ENCODE peak calls at places on chromosomes 4 and X, in four cellular contexts. One of them, this sample, is unnamed.

GRCh38 chr4:107951551-107951950 is 20.2 kb downstream of the CYP2U1 start:
- DNase-seq in HepG2: no peak
- DNase-seq in K562: no peak
- DNase-seq in A549: no peak
- DNase-seq in this sample: no peak

GRCh38 chr4:41866799-41867677 is 68.2 kb upstream of the TMEM33 start:
- DNase-seq in A549: no peak
- DNase-seq in HepG2: no peak
- DNase-seq in K562: no peak
- DNase-seq in this sample: peak

GRCh38 chr4:184268574-184269160 is 51.0 kb upstream of the ENPP6 start:
- DNase-seq in HepG2: no peak
- DNase-seq in A549: no peak
- DNase-seq in K562: peak
- DNase-seq in this sample: no peak

GRCh38 chr4:153084939-153085630 is 119.2 kb upstream of the TRIM2 start:
- DNase-seq in A549: peak
- DNase-seq in HepG2: no peak
- DNase-seq in K562: peak
- DNase-seq in this sample: peak

GRCh38 chr4:94515365-94515764 is 63.6 kb downstream of the PDLIM5 start:
- DNase-seq in A549: no peak
- DNase-seq in HepG2: no peak
- DNase-seq in K562: no peak
- DNase-seq in this sample: no peak

GRCh38 chr4:128249787-128250668 is 37.6 kb downstream of the PGRMC2 start:
- DNase-seq in A549: no peak
- DNase-seq in HepG2: no peak
- DNase-seq in K562: no peak
- DNase-seq in this sample: no peak

GRCh38 chr4:174631901-174632758 is 109.8 kb upstream of the HPGD start:
- DNase-seq in HepG2: peak
- DNase-seq in A549: peak
- DNase-seq in K562: peak
- DNase-seq in this sample: no peak

GRCh38 chr4:26671111-26671510 is 87.2 kb downstream of the TBC1D19 start:
- DNase-seq in K562: no peak
- DNase-seq in HepG2: no peak
- DNase-seq in A549: no peak
- DNase-seq in this sample: no peak

GRCh38 chr4:95637047-95637600 is 88.4 kb upstream of the UNC5C start:
- DNase-seq in HepG2: no peak
- DNase-seq in A549: peak
- DNase-seq in K562: no peak
- DNase-seq in this sample: peak

GRCh38 chr4:121706595-121707021 is 9.8 kb upstream of the ANXA5 start:
- DNase-seq in K562: no peak
- DNase-seq in HepG2: no peak
- DNase-seq in A549: no peak
- DNase-seq in this sample: no peak

GRCh38 chr4:147491076-147491475 is 10.2 kb downstream of the EDNRA start:
- DNase-seq in A549: no peak
- DNase-seq in HepG2: no peak
- DNase-seq in K562: no peak
- DNase-seq in this sample: no peak

GRCh38 chr4:150385606-150386005 is 196.3 kb upstream of the MAB21L2 start:
- DNase-seq in K562: no peak
- DNase-seq in HepG2: no peak
- DNase-seq in A549: no peak
- DNase-seq in this sample: no peak

GRCh38 chrX:21798677-21799219 is 40.7 kb upstream of the MBTPS2 start:
- DNase-seq in A549: peak
- DNase-seq in HepG2: peak
- DNase-seq in K562: no peak
- DNase-seq in this sample: no peak

GRCh38 chr4:147831452-147832192 is 99.7 kb downstream of the ARHGAP10 start:
- DNase-seq in HepG2: no peak
- DNase-seq in K562: no peak
- DNase-seq in A549: peak
- DNase-seq in this sample: no peak

GRCh38 chr4:41176357-41176756 is 38.0 kb downstream of the APBB2 start:
- DNase-seq in HepG2: peak
- DNase-seq in K562: no peak
- DNase-seq in A549: no peak
- DNase-seq in this sample: no peak

GRCh38 chr4:7747062-7747385 is 192.6 kb downstream of the AFAP1 start:
- DNase-seq in HepG2: no peak
- DNase-seq in A549: no peak
- DNase-seq in K562: no peak
- DNase-seq in this sample: no peak

GRCh38 chrX:74804574-74804973 is 120.7 kb downstream of the NEXMIF start:
- DNase-seq in HepG2: no peak
- DNase-seq in K562: no peak
- DNase-seq in A549: no peak
- DNase-seq in this sample: no peak

GRCh38 chrX:41781500-41781899 is 57.5 kb downstream of the GPR82 start:
- DNase-seq in K562: peak
- DNase-seq in HepG2: peak
- DNase-seq in A549: peak
- DNase-seq in this sample: no peak

GRCh38 chr4:120922390-120923200 is at the start of gene PRDM5:
- DNase-seq in K562: no peak
- DNase-seq in HepG2: no peak
- DNase-seq in A549: peak
- DNase-seq in this sample: peak

GRCh38 chr4:178086324-178086723 is 644.1 kb upstream of the AGA start:
- DNase-seq in HepG2: peak
- DNase-seq in K562: no peak
- DNase-seq in A549: no peak
- DNase-seq in this sample: peak

GRCh38 chr4:185634066-185634652 is 98.9 kb upstream of the PDLIM3 start:
- DNase-seq in K562: peak
- DNase-seq in HepG2: peak
- DNase-seq in A549: no peak
- DNase-seq in this sample: no peak

GRCh38 chrX:105347373-105347772 is 126.9 kb upstream of the TEX13A start:
- DNase-seq in A549: no peak
- DNase-seq in K562: no peak
- DNase-seq in HepG2: no peak
- DNase-seq in this sample: no peak

GRCh38 chrX:34629572-34629971 is 27.5 kb downstream of the TMEM47 start:
- DNase-seq in K562: no peak
- DNase-seq in HepG2: no peak
- DNase-seq in A549: no peak
- DNase-seq in this sample: no peak

GRCh38 chr4:141815646-141816045 is 179.3 kb downstream of the IL15 start:
- DNase-seq in A549: no peak
- DNase-seq in HepG2: no peak
- DNase-seq in K562: no peak
- DNase-seq in this sample: no peak

GRCh38 chr4:182698212-182698611 is 219.0 kb downstream of the DCTD start:
- DNase-seq in A549: no peak
- DNase-seq in K562: no peak
- DNase-seq in HepG2: no peak
- DNase-seq in this sample: no peak

GRCh38 chr4:146981651-146982050 is 36.0 kb upstream of the TTC29 start:
- DNase-seq in HepG2: no peak
- DNase-seq in A549: no peak
- DNase-seq in K562: no peak
- DNase-seq in this sample: no peak

GRCh38 chr4:52234539-52235174 is 183.6 kb downstream of the SPATA18 start:
- DNase-seq in HepG2: peak
- DNase-seq in A549: peak
- DNase-seq in K562: peak
- DNase-seq in this sample: no peak

GRCh38 chr4:141047228-141047884 is 85.9 kb downstream of the RNF150 start:
- DNase-seq in HepG2: no peak
- DNase-seq in A549: no peak
- DNase-seq in K562: no peak
- DNase-seq in this sample: no peak

GRCh38 chrX:136170109-136170800 is 22.9 kb downstream of the FHL1 start:
- DNase-seq in A549: no peak
- DNase-seq in HepG2: no peak
- DNase-seq in K562: no peak
- DNase-seq in this sample: no peak

GRCh38 chr4:154456240-154456639 is 35.4 kb downstream of the DCHS2 start:
- DNase-seq in HepG2: no peak
- DNase-seq in A549: no peak
- DNase-seq in K562: peak
- DNase-seq in this sample: no peak

GRCh38 chr4:74794341-74794801 is at the start of gene BTC:
- DNase-seq in HepG2: peak
- DNase-seq in K562: peak
- DNase-seq in A549: peak
- DNase-seq in this sample: peak

GRCh38 chrX:71107762-71108360 is 1.3 kb upstream of the CXorf65 start:
- DNase-seq in K562: peak
- DNase-seq in HepG2: no peak
- DNase-seq in A549: no peak
- DNase-seq in this sample: no peak

GRCh38 chrX:80747832-80748231 is 61.8 kb downstream of the BRWD3 start:
- DNase-seq in A549: no peak
- DNase-seq in K562: no peak
- DNase-seq in HepG2: no peak
- DNase-seq in this sample: no peak

GRCh38 chrX:47250017-47250347 is 17.2 kb downstream of the USP11 start:
- DNase-seq in HepG2: no peak
- DNase-seq in K562: no peak
- DNase-seq in A549: no peak
- DNase-seq in this sample: no peak

GRCh38 chr4:88097781-88098180 is 60.7 kb downstream of the ABCG2 start:
- DNase-seq in K562: no peak
- DNase-seq in A549: no peak
- DNase-seq in HepG2: no peak
- DNase-seq in this sample: no peak

GRCh38 chr4:100738388-100739165 is 220.8 kb upstream of the EMCN start:
- DNase-seq in K562: no peak
- DNase-seq in A549: peak
- DNase-seq in HepG2: no peak
- DNase-seq in this sample: no peak

GRCh38 chr4:43014266-43014665 is 121.8 kb downstream of the GRXCR1 start:
- DNase-seq in HepG2: no peak
- DNase-seq in A549: no peak
- DNase-seq in K562: no peak
- DNase-seq in this sample: no peak
- TF ChIP-seq HMGXB4 in HepG2: no peak
- TF ChIP-seq HMGXB4 in A549: no peak
- TF ChIP-seq HMGXB4 in K562: no peak
- TF ChIP-seq HMGXB4 in this sample: no peak

GRCh38 chr4:118834960-118835895 is 698 bp downstream of the SEC24D start:
- DNase-seq in K562: peak
- DNase-seq in HepG2: peak
- DNase-seq in A549: peak
- DNase-seq in this sample: peak

GRCh38 chr4:118835896-118836762 is at the start of gene SEC24D:
- DNase-seq in HepG2: peak
- DNase-seq in K562: peak
- DNase-seq in A549: peak
- DNase-seq in this sample: peak

GRCh38 chr4:118836763-118837507 is 1.0 kb upstream of the SEC24D start:
- DNase-seq in K562: no peak
- DNase-seq in A549: peak
- DNase-seq in HepG2: no peak
- DNase-seq in this sample: no peak

GRCh38 chr4:118834070-118834469 is 1.9 kb downstream of the SEC24D start:
- DNase-seq in HepG2: no peak
- DNase-seq in K562: no peak
- DNase-seq in A549: no peak
- DNase-seq in this sample: no peak

GRCh38 chr4:118833192-118833820 is 2.6 kb downstream of the SEC24D start:
- DNase-seq in K562: no peak
- DNase-seq in HepG2: no peak
- DNase-seq in A549: no peak
- DNase-seq in this sample: no peak
- TF ChIP-seq HMGXB4 in K562: no peak
- TF ChIP-seq HMGXB4 in HepG2: no peak
- TF ChIP-seq HMGXB4 in A549: no peak
- TF ChIP-seq HMGXB4 in this sample: no peak

DNA sequence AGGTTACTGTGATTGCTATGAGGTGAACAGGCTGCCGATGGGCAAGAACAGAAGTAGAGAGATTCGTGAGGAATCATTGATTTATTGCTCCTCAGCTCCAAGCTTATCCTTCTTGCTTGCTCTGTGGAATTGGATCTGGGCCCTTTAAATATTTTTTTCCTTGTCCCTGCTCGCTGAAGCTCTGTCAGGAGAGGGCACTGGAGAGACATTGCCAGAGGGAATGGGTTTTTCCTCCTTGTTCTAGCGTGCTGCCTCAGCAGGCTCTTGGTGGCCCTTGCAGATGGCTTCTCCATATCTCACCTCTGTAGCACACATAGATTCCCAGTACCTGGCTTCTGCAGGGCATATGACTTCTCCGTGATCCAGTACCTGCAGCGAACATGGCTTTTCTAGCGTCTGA is 67.4 kb downstream of the CNGA2 start:
- DNase-seq in A549: peak
- DNase-seq in HepG2: no peak
- DNase-seq in K562: peak
- DNase-seq in this sample: no peak
- TF ChIP-seq HMGXB4 in A549: no peak
- TF ChIP-seq HMGXB4 in HepG2: no peak
- TF ChIP-seq HMGXB4 in K562: no peak
- TF ChIP-seq HMGXB4 in this sample: no peak

GRCh38 chr4:139902328-139903217 is 237.0 kb downstream of the MGST2 start:
- DNase-seq in A549: no peak
- DNase-seq in HepG2: no peak
- DNase-seq in K562: no peak
- DNase-seq in this sample: no peak
- TF ChIP-seq HMGXB4 in A549: no peak
- TF ChIP-seq HMGXB4 in HepG2: no peak
- TF ChIP-seq HMGXB4 in K562: no peak
- TF ChIP-seq HMGXB4 in this sample: no peak